ENCODE peak calls at places on chromosome 16, in ten cellular contexts. R is fibroblast of lung, N is ascending aorta, G is endothelial cell, P is activated B cell treated with CpG ODN at 0.5 μM for 24 hours, V is lower leg skin, H is heart left ventricle, F is fibroblast of pulmonary artery, U is nephron progenitor cell, L is sigmoid colon. E is an unnamed sample.

GRCh38 chr16:81626181-81626674 is 152.9 kb upstream of the PLCG2 start:
- DNase-seq in R (peak), N (no peak), G (no peak), P (no peak), V (no peak), H (no peak), F (no peak), U (no peak), L (no peak), E (peak)

GRCh38 chr16:49443576-49443975 is 70.0 kb downstream of the C16orf78 start:
- DNase-seq in R (no peak), N (no peak), G (no peak), P (no peak), V (no peak), H (no peak), F (no peak), U (no peak), L (no peak), E (no peak)

GRCh38 chr16:50065624-50066481 is at the start of gene HEATR3:
- DNase-seq in R (peak), N (peak), G (peak), P (peak), V (peak), H (peak), F (peak), U (peak), L (peak), E (peak)

GRCh38 chr16:1291576-1291974 is 17.9 kb upstream of the UBE2I start:
- DNase-seq in R (no peak), N (no peak), G (no peak), P (no peak), V (no peak), H (no peak), F (no peak), U (peak), L (no peak), E (no peak)

GRCh38 chr16:67164599-67165061 is at the start of gene HSF4:
- DNase-seq in R (no peak), N (no peak), G (no peak), P (no peak), V (peak), H (peak), F (no peak), U (no peak), L (peak), E (peak)

GRCh38 chr16:8986111-8986510 is 22.4 kb upstream of the USP7 start:
- DNase-seq in R (no peak), N (no peak), G (no peak), P (no peak), V (no peak), H (no peak), F (no peak), U (no peak), L (no peak), E (no peak)

GRCh38 chr16:22147853-22148252 is 14.5 kb upstream of the SDR42E2 start:
- DNase-seq in R (no peak), N (no peak), G (no peak), P (no peak), V (no peak), H (no peak), F (no peak), U (no peak), L (no peak), E (no peak)

GRCh38 chr16:6663668-6664067 is 669.0 kb upstream of the RBFOX1 start:
- DNase-seq in R (no peak), N (no peak), G (no peak), P (no peak), V (peak), H (no peak), F (no peak), U (no peak), L (no peak), E (no peak)

GRCh38 chr16:71894229-71894920 is 956 bp upstream of the IST1 start:
- DNase-seq in R (peak), N (no peak), G (peak), P (peak), V (peak), H (peak), F (peak), U (peak), L (peak), E (peak)

GRCh38 chr16:71933913-71934696 is 38.8 kb downstream of the IST1 start:
- DNase-seq in R (peak), N (no peak), G (no peak), P (no peak), V (peak), H (no peak), F (no peak), U (no peak), L (no peak), E (no peak)

GRCh38 chr16:27980919-27981670 is 82.4 kb downstream of the GSG1L start:
- DNase-seq in R (peak), N (no peak), G (no peak), P (no peak), V (peak), H (no peak), F (no peak), U (no peak), L (no peak), E (no peak)

GRCh38 chr16:10612649-10613179 is 32.3 kb upstream of the EMP2 start:
- DNase-seq in R (no peak), N (no peak), G (no peak), P (no peak), V (no peak), H (no peak), F (no peak), U (no peak), L (no peak), E (no peak)

GRCh38 chr16:68403177-68403576 is 45.1 kb downstream of the SMPD3 start:
- DNase-seq in R (no peak), N (no peak), G (no peak), P (no peak), V (no peak), H (no peak), F (no peak), U (no peak), L (no peak), E (no peak)

GRCh38 chr16:89484088-89484501 is 6.3 kb downstream of the ANKRD11 start:
- DNase-seq in R (no peak), N (no peak), G (no peak), P (no peak), V (no peak), H (no peak), F (no peak), U (no peak), L (no peak), E (no peak)

GRCh38 chr16:2966803-2967184 is 2.4 kb upstream of the PAQR4 start:
- DNase-seq in R (no peak), N (no peak), G (no peak), P (no peak), V (no peak), H (no peak), F (no peak), U (no peak), L (no peak), E (no peak)

GRCh38 chr16:66382171-66382965 is 15.9 kb downstream of the CDH5 start:
- DNase-seq in R (peak), N (no peak), G (peak), P (no peak), V (no peak), H (no peak), F (peak), U (no peak), L (peak), E (no peak)

GRCh38 chr16:2160915-2161551 is 5.5 kb downstream of the TRAF7 start:
- DNase-seq in R (peak), N (no peak), G (no peak), P (no peak), V (peak), H (peak), F (peak), U (no peak), L (peak), E (no peak)

DNA sequence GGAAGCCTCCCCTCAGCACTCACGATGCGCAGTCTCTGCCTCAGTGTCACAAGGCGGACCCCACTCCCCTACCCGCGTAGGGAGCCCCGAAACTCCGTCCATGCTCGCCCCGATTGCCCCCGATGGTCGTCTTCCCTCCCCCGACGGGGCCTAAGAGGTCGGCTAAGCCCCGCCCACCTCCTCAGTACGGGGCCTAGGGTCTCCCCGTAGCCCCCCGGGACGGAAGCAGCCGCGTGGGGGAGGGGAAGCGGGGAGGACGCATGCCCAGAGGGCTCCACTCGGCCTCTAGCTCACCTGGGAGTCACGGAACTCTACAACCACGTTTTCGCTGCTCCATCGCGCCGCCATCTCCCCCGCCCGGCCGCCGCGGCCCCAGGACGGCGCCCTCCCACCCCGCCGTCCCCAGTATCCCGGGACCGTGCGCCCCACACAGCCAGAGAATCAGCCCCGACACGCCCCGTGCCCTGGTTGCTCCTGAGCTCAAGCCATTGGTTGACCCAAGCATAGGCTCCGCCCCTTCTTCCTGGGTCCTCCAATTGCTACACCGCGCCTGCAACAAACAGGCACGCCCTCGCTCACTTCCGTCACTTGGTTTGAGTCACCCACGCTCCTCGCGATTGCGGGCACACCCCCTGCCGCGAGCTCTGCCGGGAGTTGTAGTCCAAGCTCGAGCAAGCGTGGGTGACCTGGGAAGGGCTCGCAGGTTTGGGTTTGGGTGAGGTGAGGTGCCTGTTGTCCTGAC is at the start of gene WDR59:
- DNase-seq in R (peak), N (peak), G (peak), P (peak), V (peak), H (peak), F (peak), U (peak), L (peak), E (peak)
- TF ChIP-seq CTCF in R (no peak), N (no peak), G (no peak), P (no peak), V (no peak), H (no peak), F (no peak), U (no peak), L (no peak), E (no peak)

GRCh38 chr16:56041556-56042140 is 149.6 kb upstream of the GNAO1 start:
- DNase-seq in R (no peak), N (no peak), G (peak), P (no peak), V (no peak), H (peak), F (no peak), U (peak), L (no peak), E (peak)
- TF ChIP-seq CTCF in R (no peak), N (peak), G (no peak), P (no peak), V (no peak), H (peak), F (no peak), U (peak), L (no peak), E (peak)

GRCh38 chr16:4328580-4329353 is 12.9 kb downstream of the GLIS2 start:
- DNase-seq in R (no peak), N (no peak), G (no peak), P (no peak), V (no peak), H (peak), F (no peak), U (no peak), L (peak), E (no peak)
- TF ChIP-seq CTCF in R (no peak), N (no peak), G (no peak), P (no peak), V (no peak), H (no peak), F (no peak), U (no peak), L (no peak), E (no peak)

GRCh38 chr16:30934827-30935557 is 11.6 kb downstream of the FBXL19 start:
- DNase-seq in R (peak), N (no peak), G (peak), P (no peak), V (peak), H (no peak), F (peak), U (peak), L (no peak), E (peak)
- TF ChIP-seq CTCF in R (peak), N (peak), G (peak), P (no peak), V (peak), H (peak), F (peak), U (peak), L (peak), E (peak)

E was measured in activated CD8-positive, alpha-beta T cell treated with anti-CD3 and anti-CD28 coated beads for 36 hours.